ENCODE peak calls at places on chromosome 11, in four cellular contexts. J is GM12864; T is GM04504; Y is activated CD4-positive, alpha-beta T cell treated with anti-CD3 and anti-CD28 coated beads, Interleukin-2, amount 10 ng/mL, durations not matched to agents 7 days and 5 days. U is an unnamed sample.

GRCh38 chr11:126542621-126543020 is 187.1 kb downstream of the ST3GAL4 start:
- DNase-seq in T (no peak), Y (no peak), J (no peak), U (no peak)

GRCh38 chr11:72642815-72643511 is 31.3 kb downstream of the PDE2A start:
- DNase-seq in Y (peak), T (no peak), J (no peak), U (no peak)

GRCh38 chr11:19763315-19763714 is 50.7 kb downstream of the NAV2 start:
- DNase-seq in J (no peak), Y (no peak), T (no peak), U (no peak)

GRCh38 chr11:120547871-120548681 is 36.5 kb downstream of the GRIK4 start:
- DNase-seq in J (no peak), T (peak), Y (no peak), U (no peak)

GRCh38 chr11:110531056-110531756 is 101.5 kb downstream of the FDX1 start:
- DNase-seq in T (no peak), Y (no peak), J (no peak), U (no peak)

GRCh38 chr11:116990061-116990473 is 108.2 kb downstream of the SIK3 start:
- DNase-seq in J (no peak), Y (no peak), T (no peak), U (no peak)

GRCh38 chr11:116686891-116687290 is 85.9 kb downstream of the BUD13 start:
- DNase-seq in Y (no peak), T (no peak), J (no peak), U (no peak)

GRCh38 chr11:110160016-110160415 is 66.8 kb downstream of the ZC3H12C start:
- DNase-seq in J (no peak), T (no peak), Y (no peak), U (no peak)

GRCh38 chr11:59532620-59533019 is 21.3 kb downstream of the OR4D9 start:
- DNase-seq in Y (no peak), T (no peak), J (no peak), U (no peak)

GRCh38 chr11:62543680-62544444 is 2.7 kb downstream of the AHNAK start:
- DNase-seq in J (no peak), T (no peak), Y (no peak), U (no peak)

GRCh38 chr11:74725701-74726100 is 5.5 kb downstream of the CHRDL2 start:
- DNase-seq in J (no peak), Y (no peak), T (no peak), U (no peak)

GRCh38 chr11:7918141-7918540 is 12.9 kb downstream of the OR10A6 start:
- DNase-seq in Y (no peak), T (no peak), J (no peak), U (no peak)

GRCh38 chr11:7673724-7674434 is 579 bp upstream of the CYB5R2 start:
- DNase-seq in T (no peak), Y (no peak), J (no peak), U (no peak)

GRCh38 chr11:90243534-90243933 is 20.7 kb upstream of the CHORDC1 start:
- DNase-seq in T (no peak), Y (no peak), J (no peak), U (no peak)

GRCh38 chr11:104098555-104098954 is 62.1 kb downstream of the DDI1 start:
- DNase-seq in Y (no peak), J (no peak), T (no peak), U (no peak)

GRCh38 chr11:129290966-129291365 is 84.7 kb upstream of the BARX2 start:
- DNase-seq in T (no peak), Y (no peak), J (no peak), U (no peak)

GRCh38 chr11:119942021-119942420 is 195.9 kb downstream of the TRIM29 start:
- DNase-seq in T (no peak), J (no peak), Y (no peak), U (no peak)

GRCh38 chr11:58134151-58134550 is 8.8 kb upstream of the OR9I1 start:
- DNase-seq in J (no peak), T (no peak), Y (no peak), U (no peak)

GRCh38 chr11:92340839-92341238 is 116.2 kb downstream of the FAT3 start:
- DNase-seq in Y (no peak), T (no peak), J (peak), U (no peak)

GRCh38 chr11:10076458-10077141 is 217.4 kb downstream of the SBF2 start:
- DNase-seq in J (peak), T (peak), Y (peak), U (peak)

GRCh38 chr11:107851704-107852315 is 6.8 kb downstream of the SLC35F2 start:
- DNase-seq in J (no peak), T (no peak), Y (no peak), U (no peak)

GRCh38 chr11:69024509-69024908 is 11.5 kb upstream of the MRGPRF start:
- DNase-seq in Y (no peak), T (no peak), J (no peak), U (no peak)

GRCh38 chr11:107397357-107397756 is 60.3 kb downstream of the CWF19L2 start:
- DNase-seq in T (no peak), J (no peak), Y (no peak), U (no peak)

GRCh38 chr11:777288-778255 is at the start of gene GATD1:
- DNase-seq in J (no peak), T (peak), Y (peak), U (peak)

GRCh38 chr11:103662880-103663279 is 373.6 kb upstream of the DDI1 start:
- DNase-seq in J (no peak), T (no peak), Y (no peak), U (no peak)

GRCh38 chr11:10629431-10630002 is 61.1 kb upstream of the LYVE1 start:
- DNase-seq in T (no peak), Y (no peak), J (no peak), U (no peak)

GRCh38 chr11:45163956-45164575 is 17.6 kb downstream of the PRDM11 start:
- DNase-seq in T (no peak), J (no peak), Y (no peak), U (no peak)

GRCh38 chr11:15972838-15973237 is 383.5 kb downstream of the SOX6 start:
- DNase-seq in Y (no peak), T (no peak), J (no peak), U (no peak)

GRCh38 chr11:86574493-86575207 is 97.8 kb downstream of the ME3 start:
- DNase-seq in J (no peak), Y (no peak), T (no peak), U (no peak)

GRCh38 chr11:122813176-122813917 is 25.0 kb upstream of the CRTAM start:
- DNase-seq in T (no peak), Y (no peak), J (no peak), U (no peak)

GRCh38 chr11:108345767-108346166 is 121.6 kb downstream of the C11orf65 start:
- DNase-seq in T (no peak), Y (no peak), J (no peak), U (no peak)

GRCh38 chr11:12130180-12130980 is 20.0 kb downstream of the MICAL2 start:
- DNase-seq in Y (no peak), T (no peak), J (no peak), U (no peak)

GRCh38 chr11:35558468-35558867 is 33.1 kb upstream of the PAMR1 start:
- DNase-seq in T (no peak), J (no peak), Y (no peak), U (no peak)

GRCh38 chr11:28483072-28483867 is 375.1 kb downstream of the METTL15 start:
- DNase-seq in J (no peak), Y (no peak), T (no peak), U (no peak)

GRCh38 chr11:117182551-117182935 is 4.0 kb downstream of the SIDT2 start:
- DNase-seq in T (no peak), Y (no peak), J (no peak), U (no peak)

GRCh38 chr11:131609317-131609716 is 238.9 kb downstream of the NTM start:
- DNase-seq in T (peak), Y (no peak), J (no peak), U (no peak)

GRCh38 chr11:116742104-116742503 is 30.7 kb downstream of the BUD13 start:
- DNase-seq in J (no peak), Y (no peak), T (no peak), U (no peak)

GRCh38 chr11:70603756-70604211 is 205.5 kb downstream of the CTTN start:
- DNase-seq in J (no peak), Y (no peak), T (no peak), U (no peak)

GRCh38 chr11:62502030-62502730 is 44.4 kb downstream of the AHNAK start:
- DNase-seq in J (no peak), T (no peak), Y (no peak), U (no peak)

U was measured in NK-92 treated with Interleukin-12 subunit alpha and Interleukin-12 subunit beta, amount 100 ng/mL, for 24 hours.